ENCODE peak calls at places on chromosomes 3 and 15, in nine cellular contexts. L is NCI-H748 treated with DMSO at 0.1 percent for 48 hours; B is NCI-H1092; Z is activated effector memory CD4-positive, alpha-beta T cell treated with anti-CD3 and anti-CD28 coated beads, Interleukin-2, amount 50 U/mL, for 16 hours; O is NCI-H1417; K is NCI-H1436; Y is neural crest cell; E is fibroblast of villous mesenchyme; D is GM10248. N is an unnamed sample.

GRCh38 chr3:71225951-71226564 is 357.5 kb downstream of the FOXP1 start:
- DNase-seq in L (no peak), B (no peak), Z (peak; percentile 69), O (no peak), K (no peak), Y (no peak), E (no peak), D (no peak), N (no peak)

GRCh38 chr3:100891033-100891432 is 102.2 kb downstream of the ABI3BP start:
- DNase-seq in L (no peak), B (no peak), Z (no peak), O (no peak), K (no peak), Y (no peak), E (peak; percentile 36), D (no peak), N (no peak)

GRCh38 chr3:190696777-190697501 is 165.6 kb downstream of the GMNC start:
- DNase-seq in L (no peak), B (no peak), Z (no peak), O (no peak), K (no peak), Y (peak; percentile 10), E (peak; percentile 68), D (no peak), N (no peak)

GRCh38 chr15:38084289-38084688 is 149.8 kb downstream of the TMCO5A start:
- DNase-seq in L (no peak), B (no peak), Z (no peak), O (no peak), K (no peak), Y (no peak), E (no peak), D (peak; percentile 28), N (no peak)

GRCh38 chr3:102741105-102741504 is 306.3 kb downstream of the ZPLD1 start:
- DNase-seq in L (no peak), B (no peak), Z (no peak), O (no peak), K (no peak), Y (no peak), E (no peak), D (no peak), N (no peak)

GRCh38 chr3:189978753-189979152 is 141.9 kb downstream of the P3H2 start:
- DNase-seq in L (no peak), B (no peak), Z (no peak), O (no peak), K (no peak), Y (no peak), E (no peak), D (no peak), N (no peak)

GRCh38 chr15:93800805-93801204 is 430.6 kb upstream of the MCTP2 start:
- DNase-seq in L (no peak), B (no peak), Z (no peak), O (no peak), K (no peak), Y (no peak), E (no peak), D (no peak), N (no peak)

GRCh38 chr3:77102916-77103769 is 63.2 kb downstream of the ROBO2 start:
- DNase-seq in L (no peak), B (no peak), Z (no peak), O (no peak), K (no peak), Y (no peak), E (no peak), D (no peak), N (no peak)

GRCh38 chr15:44289352-44289790 is 852 bp downstream of the GOLM2 start:
- DNase-seq in L (no peak), B (no peak), Z (no peak), O (peak; percentile 30), K (no peak), Y (no peak), E (no peak), D (no peak), N (no peak)

GRCh38 chr3:141828487-141829284 is 47.8 kb upstream of the ATP1B3 start:
- DNase-seq in L (no peak), B (no peak), Z (no peak), O (no peak), K (no peak), Y (no peak), E (peak; percentile 17), D (no peak), N (peak; percentile 29)

GRCh38 chr3:15052335-15053242 is 12.5 kb downstream of the MRPS25 start:
- DNase-seq in L (no peak), B (no peak), Z (no peak), O (no peak), K (no peak), Y (no peak), E (no peak), D (no peak), N (no peak)

N was measured in Karpas-422.